ENCODE peak calls at places on chromosomes 5 and 9, in eight cellular contexts. M is thyroid gland; I is NAMALWA; N is GM04503; H is heart left ventricle; U is RWPE1; Z is NCI-H345; B is activated CD4-positive, alpha-beta memory T cell treated with anti-CD3 and anti-CD28 coated beads, Interleukin-2, amount 10 ng/mL, durations not matched to agents 7 days and 5 days. O is an unnamed sample.

GRCh38 chr9:122228906-122229837 is at the start of gene LHX6:
- DNase-seq in H (no peak), Z (peak; percentile 34), B (no peak), N (no peak), U (peak; percentile 69), M (no peak), I (no peak), O (no peak)

GRCh38 chr9:79765466-79765865 is 193.7 kb downstream of the TLE4 start:
- DNase-seq in B (no peak), M (no peak), Z (no peak), H (no peak), U (no peak), I (no peak), N (no peak), O (no peak)

GRCh38 chr5:176814836-176815438 is 4.6 kb downstream of the UNC5A start:
- DNase-seq in I (no peak), Z (no peak), N (no peak), H (no peak), B (no peak), M (no peak), U (no peak), O (no peak)

GRCh38 chr5:54440456-54440893 is 15.0 kb upstream of the HSPB3 start:
- DNase-seq in B (no peak), Z (no peak), H (no peak), N (no peak), I (peak; percentile 64), U (no peak), M (no peak), O (no peak)

GRCh38 chr9:83978992-83979811 is 813 bp downstream of the HNRNPK start:
- DNase-seq in M (peak; percentile 82), I (peak; percentile 86), B (peak; percentile 91), Z (peak; percentile 73), U (peak; percentile 92), N (no peak), H (peak; percentile 93), O (peak; percentile 86)

GRCh38 chr9:123438821-123439220 is 82.8 kb downstream of the CRB2 start:
- DNase-seq in I (no peak), M (no peak), H (no peak), B (no peak), Z (no peak), N (no peak), U (no peak), O (no peak)

GRCh38 chr5:144202725-144203124 is 32.1 kb downstream of the KCTD16 start:
- DNase-seq in I (no peak), Z (no peak), N (no peak), M (no peak), U (no peak), B (no peak), H (no peak), O (no peak)

GRCh38 chr9:6215562-6215961 is at the start of gene IL33:
- DNase-seq in Z (peak; percentile 26), U (no peak), B (no peak), H (no peak), M (peak; percentile 44), N (no peak), I (no peak), O (peak; percentile 20)

GRCh38 chr9:70865471-70865870 is 255.9 kb downstream of the TRPM3 start:
- DNase-seq in B (no peak), U (no peak), N (no peak), Z (no peak), H (no peak), M (no peak), I (no peak), O (no peak)

GRCh38 chr5:159332800-159333563 is 2.7 kb upstream of the IL12B start:
- DNase-seq in I (peak; percentile 51), H (no peak), B (no peak), M (no peak), Z (no peak), U (no peak), N (no peak), O (no peak)

GRCh38 chr5:82356808-82357671 is 78.9 kb upstream of the RPS23 start:
- DNase-seq in U (peak; percentile 96), H (peak; percentile 77), N (no peak), Z (no peak), I (no peak), M (peak; percentile 53), B (peak; percentile 81), O (no peak)

GRCh38 chr9:113622600-113623400 is 159.3 kb downstream of the RGS3 start:
- DNase-seq in N (peak; percentile 43), U (peak; percentile 94), I (peak; percentile 52), Z (peak; percentile 49), H (no peak), B (peak; percentile 48), M (no peak), O (peak; percentile 34)

GRCh38 chr5:97547999-97548797 is 365.2 kb upstream of the RIOK2 start:
- DNase-seq in M (no peak), I (peak; percentile 7), B (no peak), N (no peak), Z (no peak), U (no peak), H (no peak), O (no peak)

GRCh38 chr5:111670826-111671492 is 86.0 kb downstream of the NREP start:
- DNase-seq in I (peak; percentile 8), N (no peak), B (no peak), H (no peak), M (no peak), Z (no peak), U (peak; percentile 86), O (no peak)

GRCh38 chr9:14962193-14962899 is 52.1 kb upstream of the FREM1 start:
- DNase-seq in I (no peak), N (no peak), U (no peak), H (no peak), M (no peak), Z (no peak), B (no peak), O (no peak)

GRCh38 chr5:145678255-145678654 is 156.9 kb downstream of the PRELID2 start:
- DNase-seq in I (no peak), H (no peak), U (no peak), N (no peak), M (no peak), Z (no peak), B (no peak), O (no peak)

GRCh38 chr9:111965566-111966019 is 69.0 kb downstream of the UGCG start:
- DNase-seq in U (peak; percentile 92), B (no peak), Z (no peak), H (no peak), M (no peak), N (peak; percentile 91), I (no peak), O (no peak)

GRCh38 chr5:1378866-1379659 is 34.2 kb upstream of the CLPTM1L start:
- DNase-seq in Z (no peak), M (no peak), U (no peak), N (no peak), H (no peak), I (no peak), B (no peak), O (no peak)

GRCh38 chr5:68641211-68641610 is 425.7 kb downstream of the PIK3R1 start:
- DNase-seq in N (no peak), Z (no peak), I (no peak), U (no peak), B (no peak), H (no peak), M (no peak), O (no peak)

GRCh38 chr5:80701597-80701996 is 46.8 kb upstream of the DHFR start:
- DNase-seq in U (no peak), B (no peak), I (no peak), M (no peak), N (no peak), Z (no peak), H (no peak), O (no peak)

GRCh38 chr5:44300551-44300950 is 88.7 kb downstream of the FGF10 start:
- DNase-seq in B (no peak), H (no peak), I (no peak), U (no peak), N (no peak), M (no peak), Z (no peak), O (no peak)

O was measured in COR-L47.